ENCODE peak calls at places on chromosomes 11 and 22, in seven cellular contexts. P is thoracic aorta, Q is fibroblast of lung, I is neural progenitor cell, H is tibial nerve, W is mammary epithelial cell, G is H9. J is an unnamed sample.

GRCh38 chr22:19887251-19887985 is 32.7 kb upstream of the GNB1L start:
- DNase-seq in Q (no peak), W (no peak), P (no peak), G (no peak), I (no peak), H (no peak), J (no peak)

GRCh38 chr22:43534916-43535315 is 123.1 kb downstream of the MPPED1 start:
- DNase-seq in H (no peak), I (no peak), P (no peak), G (no peak), Q (no peak), W (no peak), J (no peak)

GRCh38 chr11:86740628-86741488 is 59.5 kb upstream of the PRSS23 start:
- DNase-seq in G (peak; percentile 74), I (peak; percentile 11), W (peak; percentile 88), Q (peak; percentile 98), H (peak; percentile 56), P (peak; percentile 39), J (peak; percentile 47)

GRCh38 chr11:75632450-75632849 is 36.4 kb downstream of the MAP6 start:
- DNase-seq in G (no peak), H (no peak), W (no peak), Q (no peak), P (no peak), I (no peak), J (no peak)

GRCh38 chr11:92784313-92784712 is 185.1 kb upstream of the MTNR1B start:
- DNase-seq in G (no peak), W (no peak), H (no peak), P (no peak), I (no peak), Q (no peak), J (no peak)

GRCh38 chr22:32475428-32476010 is 908 bp downstream of the FBXO7 start:
- DNase-seq in Q (peak; percentile 51), P (no peak), W (no peak), I (peak; percentile 60), H (no peak), G (peak; percentile 32), J (peak; percentile 36)

GRCh38 chr11:118841469-118842222 is 42.0 kb upstream of the CXCR5 start:
- DNase-seq in H (no peak), G (no peak), P (no peak), W (no peak), I (no peak), Q (no peak), J (no peak)

GRCh38 chr11:72014761-72015320 is 16.1 kb downstream of the IL18BP start:
- DNase-seq in I (no peak), G (no peak), W (no peak), Q (no peak), H (no peak), P (no peak), J (no peak)

GRCh38 chr11:76670475-76671235 is at the start of gene LRRC32:
- DNase-seq in I (peak; percentile 78), Q (peak; percentile 11), P (no peak), W (no peak), G (peak; percentile 56), H (no peak), J (peak; percentile 88)

GRCh38 chr11:11039249-11039965 is 181.6 kb upstream of the ZBED5 start:
- DNase-seq in H (no peak), W (no peak), I (no peak), P (no peak), G (no peak), Q (no peak), J (no peak)

GRCh38 chr11:72591785-72592490 is 82.3 kb downstream of the PDE2A start:
- DNase-seq in I (no peak), G (no peak), H (no peak), Q (no peak), W (no peak), P (no peak), J (no peak)

GRCh38 chr11:67780056-67780455 is 105.6 kb upstream of the ALDH3B2 start:
- DNase-seq in P (no peak), W (no peak), I (no peak), Q (no peak), G (no peak), H (no peak), J (no peak)

GRCh38 chr22:20259336-20259705 is 8.8 kb downstream of the RTN4R start:
- DNase-seq in W (no peak), P (no peak), Q (no peak), G (no peak), I (no peak), H (no peak), J (no peak)

GRCh38 chr11:96331556-96332168 is 11.3 kb downstream of the MAML2 start:
- DNase-seq in I (no peak), P (no peak), G (no peak), W (no peak), Q (no peak), H (peak; percentile 49), J (no peak)

GRCh38 chr11:96329419-96329818 is 13.6 kb downstream of the MAML2 start:
- DNase-seq in W (no peak), G (no peak), P (no peak), I (no peak), Q (peak; percentile 32), H (no peak), J (no peak)

GRCh38 chr11:96330511-96330859 is 12.5 kb downstream of the MAML2 start:
- DNase-seq in P (no peak), I (no peak), G (no peak), H (no peak), Q (no peak), W (no peak), J (no peak)

GRCh38 chr11:96328395-96329010 is 14.5 kb downstream of the MAML2 start:
- DNase-seq in I (no peak), G (no peak), H (no peak), W (peak; percentile 75), Q (peak; percentile 56), P (no peak), J (no peak)

DNA sequence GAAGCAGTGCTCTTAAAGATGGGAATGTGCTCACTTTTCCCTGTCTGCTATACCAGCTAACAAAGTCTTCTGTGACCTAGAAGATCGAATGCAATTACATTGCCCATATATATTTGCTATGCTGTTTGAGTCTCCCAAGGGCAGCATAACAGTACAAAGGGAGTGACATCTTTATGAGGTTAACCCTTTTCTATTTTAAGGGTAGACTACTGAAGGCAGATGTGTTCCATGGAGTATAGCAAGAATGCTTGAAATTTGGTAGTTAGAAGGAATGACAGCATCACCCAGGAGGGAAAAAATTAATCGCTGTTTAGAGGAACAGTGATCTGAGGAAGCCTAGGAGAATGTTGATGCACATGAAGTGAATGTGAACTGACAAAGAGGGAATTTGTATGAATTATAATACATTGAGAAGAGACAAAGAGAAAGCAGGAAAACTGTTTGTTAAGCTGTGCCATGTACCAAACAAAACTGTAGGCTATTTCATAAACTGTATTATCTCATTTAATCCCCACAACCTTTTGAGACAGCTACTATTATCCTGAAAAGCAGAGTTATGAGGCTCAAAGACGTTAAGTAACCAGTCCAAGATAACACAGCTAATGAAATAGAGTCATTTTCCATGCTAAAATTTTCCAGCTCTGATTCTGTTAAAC is 13.0 kb downstream of the MAML2 start:
- DNase-seq in I (no peak), P (no peak), W (no peak), G (no peak), Q (peak; percentile 33), H (no peak), J (no peak)
- H3K27ac ChIP-seq in I (no peak overlapping the region), P (peak overlapping the region; percentile 6), W (no peak overlapping the region), G (no peak overlapping the region), Q (no peak overlapping the region), H (no peak overlapping the region), J (no peak overlapping the region)

GRCh38 chr11:6320411-6321207 is at the start of gene CAVIN3:
- DNase-seq in W (peak; percentile 92), P (peak; percentile 57), Q (peak; percentile 86), H (peak; percentile 85), G (peak; percentile 79), I (peak; percentile 73), J (peak; percentile 94)

GRCh38 chr11:6321961-6322362 is 1.7 kb upstream of the CAVIN3 start:
- DNase-seq in I (peak; percentile 67), P (no peak), Q (peak; percentile 82), W (peak; percentile 83), G (no peak), H (no peak), J (no peak)

GRCh38 chr11:6321356-6321755 is 1.1 kb upstream of the CAVIN3 start:
- DNase-seq in P (no peak), Q (no peak), W (no peak), H (no peak), G (no peak), I (peak; percentile 14), J (no peak)

GRCh38 chr11:6326303-6326702 is 6.0 kb upstream of the CAVIN3 start:
- DNase-seq in H (no peak), G (no peak), I (no peak), P (no peak), Q (no peak), W (no peak), J (no peak)

DNA sequence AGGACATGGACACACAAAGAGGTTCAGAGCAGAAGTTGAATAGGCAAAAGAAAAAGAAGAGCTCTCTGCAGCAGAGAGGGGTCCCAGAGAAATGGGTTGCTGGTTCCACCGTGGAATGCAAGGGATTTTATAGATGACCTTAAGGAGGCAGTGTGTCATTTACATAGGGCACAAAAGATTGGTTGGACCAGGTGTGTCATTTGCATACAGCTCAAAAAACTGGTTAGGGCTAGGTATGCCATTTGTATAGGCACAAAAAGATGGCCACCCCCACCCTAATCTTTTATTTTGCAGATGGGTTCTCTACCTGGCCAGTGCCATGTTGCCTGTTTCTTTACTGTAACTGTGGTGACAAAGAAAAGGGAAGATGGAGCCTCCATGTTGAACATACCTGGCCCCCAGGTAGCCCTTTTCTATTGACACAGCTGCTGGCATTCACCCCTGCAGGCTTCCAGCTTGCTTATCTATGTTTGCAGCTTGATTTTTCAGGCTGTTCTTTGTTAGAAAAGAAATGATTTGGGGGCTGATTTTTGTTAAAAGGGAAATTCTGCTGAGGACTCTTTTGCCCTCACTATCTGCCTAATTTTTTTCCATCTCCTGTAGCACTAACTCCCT is 3.1 kb upstream of the CAVIN3 start:
- DNase-seq in Q (no peak), P (no peak), G (peak; percentile 82), H (no peak), I (no peak), W (no peak), J (no peak)
- H3K4me1 ChIP-seq in Q (peaks cover 12% of the 10 kb centered on the region), P (peaks cover 33% of the 10 kb centered on the region), G (peaks cover 14% of the 10 kb centered on the region), H (peaks cover 14% of the 10 kb centered on the region), I (peaks cover 54% of the 10 kb centered on the region), W (peaks cover 31% of the 10 kb centered on the region), J (peaks cover 33% of the 10 kb centered on the region)

DNA sequence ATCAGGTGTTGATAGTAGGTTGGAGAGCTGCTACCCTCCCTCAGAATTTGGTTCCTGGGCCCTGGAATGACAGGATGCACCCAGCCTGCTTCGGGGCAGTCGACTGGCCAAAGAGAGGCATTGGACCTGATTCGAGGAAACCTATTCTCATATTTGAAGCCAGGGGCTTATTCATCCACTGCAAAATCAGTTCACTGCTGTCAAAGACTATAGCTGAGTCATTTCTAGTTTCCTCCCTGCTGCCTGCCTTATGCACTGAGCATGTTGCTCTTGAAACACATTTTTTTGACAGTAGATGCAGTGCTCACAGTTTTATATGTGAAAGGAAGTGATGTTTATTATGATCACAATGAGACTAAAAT is 565.4 kb downstream of the ETS1 start:
- DNase-seq in W (peak; percentile 51), Q (peak; percentile 78), P (no peak), H (no peak), G (no peak), I (no peak), J (no peak)
- TF ChIP-seq CTCF in W (no peak), Q (no peak), P (no peak), H (no peak), G (peak; percentile 6), I (no peak), J (no peak)

DNA sequence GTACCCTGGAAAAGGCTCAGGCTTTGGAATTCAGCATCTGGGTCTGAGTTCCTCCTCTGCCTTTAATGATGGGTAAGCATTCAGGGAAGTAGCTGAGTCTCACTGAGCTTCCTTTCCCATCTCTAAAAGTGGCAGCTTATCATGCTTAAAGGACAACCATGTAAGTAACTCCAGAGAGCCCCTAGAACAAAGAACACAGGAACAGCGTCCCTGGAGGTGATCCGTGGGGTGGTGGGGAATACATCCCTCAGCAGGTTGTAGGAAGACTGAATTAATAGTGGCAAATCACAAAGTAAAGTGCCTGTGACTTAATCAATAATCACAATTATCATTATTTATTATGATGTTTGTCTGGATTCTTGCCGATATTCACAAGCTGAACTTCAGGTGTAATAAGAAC is 114.7 kb upstream of the ISX start:
- DNase-seq in G (no peak), H (no peak), Q (no peak), W (no peak), P (no peak), I (no peak), J (no peak)
- H3K27ac ChIP-seq in G (no peak overlapping the region), H (no peak overlapping the region), Q (no peak overlapping the region), W (no peak overlapping the region), P (no peak overlapping the region), I (no peak overlapping the region), J (no peak overlapping the region)